ENCODE peak calls at places on chromosomes 16 and 17, in ten cellular contexts. K is foreskin fibroblast; S is germinal center; R is memory B cell; B is stimulated activated CD4-positive, alpha-beta T cell treated with anti-CD3 and anti-CD28 coated beads, Interleukin-1b, Interleukin-23, amount 100 ng/mL, for 24 hours; I is AG09309; Z is NCI-H2081 treated with DMSO at 0.1 percent for 48 hours; T is NCI-H1048; C is HTR-8/SVneo; O is dermis blood vessel endothelial cell. V is an unnamed sample.

GRCh38 chr17:38605852-38606645 is at the start of gene SRCIN1:
- DNase-seq in T (no peak), B (peak; percentile 33), S (peak; percentile 74), Z (no peak), I (no peak), O (peak; percentile 42), C (peak; percentile 71), K (peak; percentile 19), R (peak; percentile 35), V (no peak)

GRCh38 chr16:12803203-12804093 is at the start of gene CPPED1:
- DNase-seq in R (peak; percentile 94), Z (peak; percentile 40), B (peak; percentile 83), I (peak; percentile 67), S (peak; percentile 94), O (peak; percentile 96), K (peak; percentile 96), T (peak; percentile 32), C (peak; percentile 75), V (peak; percentile 81)

GRCh38 chr17:28765038-28765437 is 21.2 kb downstream of the TRAF4 start:
- DNase-seq in B (no peak), S (no peak), R (no peak), K (no peak), I (no peak), T (no peak), O (no peak), C (no peak), Z (no peak), V (no peak)

GRCh38 chr17:68290268-68290954 is 516 bp downstream of the SLC16A6 start:
- DNase-seq in Z (no peak), T (no peak), O (peak; percentile 42), B (no peak), R (peak; percentile 34), C (no peak), I (no peak), S (peak; percentile 58), K (no peak), V (no peak)

GRCh38 chr16:3503513-3503912 is 2.7 kb downstream of the CLUAP1 start:
- DNase-seq in K (no peak), T (no peak), O (no peak), Z (no peak), S (no peak), C (no peak), B (no peak), I (no peak), R (no peak), V (no peak)

GRCh38 chr17:17749921-17750320 is 68.7 kb downstream of the RAI1 start:
- DNase-seq in T (no peak), O (peak; percentile 71), S (peak; percentile 78), B (no peak), Z (no peak), C (peak; percentile 53), I (no peak), K (no peak), R (peak; percentile 42), V (no peak)

GRCh38 chr16:8631373-8631772 is 9.9 kb downstream of the METTL22 start:
- DNase-seq in C (no peak), B (no peak), I (no peak), O (no peak), S (no peak), K (no peak), Z (no peak), T (no peak), R (no peak), V (no peak)

GRCh38 chr16:21610006-21610544 is 10.7 kb downstream of the METTL9 start:
- DNase-seq in O (no peak), Z (no peak), S (no peak), K (no peak), B (no peak), C (no peak), R (no peak), I (no peak), T (no peak), V (no peak)

GRCh38 chr17:73362697-73363096 is 50.9 kb upstream of the CDC42EP4 start:
- DNase-seq in T (no peak), R (no peak), S (no peak), Z (no peak), C (no peak), B (no peak), O (no peak), I (no peak), K (no peak), V (no peak)

GRCh38 chr16:1407749-1408148 is 6.8 kb downstream of the UNKL start:
- DNase-seq in Z (no peak), K (peak; percentile 23), O (peak; percentile 7), I (no peak), S (no peak), C (no peak), B (no peak), T (no peak), R (no peak), V (peak; percentile 19)

GRCh38 chr17:74770498-74771318 is 5.4 kb downstream of the NAT9 start:
- DNase-seq in C (peak; percentile 57), R (peak; percentile 61), K (peak; percentile 44), I (no peak), Z (no peak), B (no peak), O (peak; percentile 65), T (no peak), S (peak; percentile 68), V (no peak)

GRCh38 chr16:1377406-1378010 is 25.8 kb downstream of the GNPTG start:
- DNase-seq in Z (no peak), K (no peak), B (no peak), O (no peak), T (no peak), C (no peak), I (no peak), S (no peak), R (no peak), V (no peak)

GRCh38 chr17:47703191-47703591 is 9.2 kb downstream of the TBKBP1 start:
- DNase-seq in B (no peak), O (no peak), T (no peak), Z (no peak), R (no peak), C (no peak), S (peak; percentile 41), K (no peak), I (no peak), V (no peak)

GRCh38 chr17:20300399-20301037 is 166.8 kb downstream of the LGALS9B start:
- DNase-seq in K (no peak), T (no peak), B (no peak), Z (no peak), O (no peak), R (no peak), S (no peak), I (peak; percentile 83), C (no peak), V (peak; percentile 25)

GRCh38 chr16:75225092-75225491 is 6.3 kb downstream of the CTRB1 start:
- DNase-seq in R (no peak), K (no peak), O (no peak), C (no peak), Z (no peak), B (no peak), T (no peak), S (no peak), I (no peak), V (no peak)

GRCh38 chr17:43554857-43555256 is 8.7 kb upstream of the ETV4 start:
- DNase-seq in R (no peak), C (no peak), I (no peak), S (no peak), T (no peak), B (no peak), O (no peak), Z (no peak), K (no peak), V (no peak)

GRCh38 chr16:50742521-50743150 is 750 bp downstream of the CYLD start:
- DNase-seq in R (peak; percentile 65), Z (no peak), C (peak; percentile 24), S (peak; percentile 80), O (peak; percentile 27), I (no peak), K (peak; percentile 67), B (peak; percentile 16), T (no peak), V (no peak)

GRCh38 chr17:8420041-8420934 is 15.4 kb upstream of the NDEL1 start:
- DNase-seq in Z (no peak), O (peak; percentile 86), S (no peak), T (no peak), C (no peak), K (peak; percentile 35), R (no peak), B (no peak), I (peak; percentile 17), V (peak; percentile 40)

GRCh38 chr17:64492481-64493109 is 4.3 kb downstream of the POLG2 start:
- DNase-seq in C (no peak), B (no peak), K (no peak), I (no peak), Z (no peak), O (peak; percentile 65), T (no peak), R (no peak), S (peak; percentile 32), V (no peak)

GRCh38 chr17:2406903-2407790 is 6.3 kb upstream of the MNT start:
- DNase-seq in S (no peak), Z (no peak), O (peak; percentile 79), B (no peak), I (peak; percentile 66), T (no peak), K (peak; percentile 92), C (peak; percentile 81), R (no peak), V (no peak)

GRCh38 chr17:19002191-19002590 is 2.4 kb downstream of the FAM83G start:
- DNase-seq in O (no peak), I (no peak), K (no peak), R (no peak), B (no peak), Z (no peak), T (no peak), S (no peak), C (no peak), V (no peak)

GRCh38 chr16:68200120-68200783 is 35.7 kb downstream of the ESRP2 start:
- DNase-seq in I (no peak), Z (no peak), T (no peak), K (no peak), C (peak; percentile 32), O (peak; percentile 41), B (no peak), S (no peak), R (no peak), V (no peak)

GRCh38 chr16:88769617-88770458 is 15.2 kb downstream of the PIEZO1 start:
- DNase-seq in Z (no peak), B (no peak), S (peak; percentile 89), I (no peak), R (peak; percentile 36), C (no peak), T (no peak), K (no peak), O (peak; percentile 42), V (no peak)

GRCh38 chr17:29661220-29661619 is 38.5 kb upstream of the CORO6 start:
- DNase-seq in O (no peak), C (no peak), I (no peak), K (no peak), S (no peak), R (no peak), B (no peak), T (no peak), Z (no peak), V (no peak)

GRCh38 chr17:47611372-47612350 is 38.1 kb upstream of the KPNB1 start:
- DNase-seq in S (no peak), C (no peak), T (no peak), Z (no peak), K (peak; percentile 36), B (no peak), R (no peak), O (no peak), I (peak; percentile 40), V (peak; percentile 49)

GRCh38 chr17:74822329-74823175 is 37.1 kb downstream of the GRIN2C start:
- DNase-seq in T (no peak), Z (no peak), S (no peak), R (no peak), C (no peak), K (no peak), B (no peak), I (no peak), O (no peak), V (no peak)

GRCh38 chr16:75535211-75535843 is 581 bp downstream of the CHST5 start:
- DNase-seq in C (no peak), Z (no peak), I (no peak), B (no peak), K (no peak), O (no peak), S (no peak), T (no peak), R (no peak), V (no peak)

GRCh38 chr17:55171634-55172328 is 93.0 kb upstream of the HLF start:
- DNase-seq in I (no peak), K (no peak), O (no peak), S (no peak), B (no peak), T (no peak), R (no peak), C (no peak), Z (no peak), V (no peak)

V was measured in AG09319.